ENCODE peak calls at places on chromosome 1, in ten cellular contexts. One of them, this sample, is unnamed.
A peak's percentile ranks its signal among the peaks of the same experiment; 100 is the strongest.

GRCh38 chr1:245085508-245086095 is 69.2 kb upstream of the KIF26B start:
- DNase-seq in progenitor cell of endocrine pancreas: no peak
- DNase-seq in heart right ventricle: no peak
- DNase-seq in glutamatergic neuron: no peak
- DNase-seq in astrocyte: peak; percentile 98
- DNase-seq in lower leg skin: no peak
- DNase-seq in GM13976: peak; percentile 37
- DNase-seq in ovary: no peak
- DNase-seq in cardiac muscle cell: no peak
- DNase-seq in endothelial cell: no peak
- DNase-seq in this sample: peak; percentile 96

GRCh38 chr1:233909195-233909594 is 4.7 kb downstream of the SLC35F3 start:
- DNase-seq in cardiac muscle cell: no peak
- DNase-seq in heart right ventricle: no peak
- DNase-seq in astrocyte: peak; percentile 95
- DNase-seq in endothelial cell: no peak
- DNase-seq in glutamatergic neuron: no peak
- DNase-seq in lower leg skin: no peak
- DNase-seq in GM13976: no peak
- DNase-seq in progenitor cell of endocrine pancreas: no peak
- DNase-seq in ovary: no peak
- DNase-seq in this sample: no peak

GRCh38 chr1:211352985-211353515 is 26.4 kb downstream of the TRAF5 start:
- DNase-seq in progenitor cell of endocrine pancreas: no peak
- DNase-seq in GM13976: peak; percentile 69
- DNase-seq in lower leg skin: no peak
- DNase-seq in cardiac muscle cell: peak; percentile 17
- DNase-seq in astrocyte: no peak
- DNase-seq in glutamatergic neuron: peak; percentile 36
- DNase-seq in endothelial cell: peak; percentile 38
- DNase-seq in ovary: no peak
- DNase-seq in heart right ventricle: no peak
- DNase-seq in this sample: no peak

GRCh38 chr1:232507571-232507970 is 122.4 kb downstream of the SIPA1L2 start:
- DNase-seq in cardiac muscle cell: no peak
- DNase-seq in ovary: no peak
- DNase-seq in progenitor cell of endocrine pancreas: no peak
- DNase-seq in glutamatergic neuron: no peak
- DNase-seq in endothelial cell: no peak
- DNase-seq in heart right ventricle: no peak
- DNase-seq in lower leg skin: no peak
- DNase-seq in GM13976: no peak
- DNase-seq in astrocyte: no peak
- DNase-seq in this sample: no peak

GRCh38 chr1:236129315-236129714 is 13.0 kb upstream of the GPR137B start:
- DNase-seq in progenitor cell of endocrine pancreas: no peak
- DNase-seq in endothelial cell: no peak
- DNase-seq in lower leg skin: no peak
- DNase-seq in heart right ventricle: no peak
- DNase-seq in ovary: no peak
- DNase-seq in glutamatergic neuron: peak; percentile 17
- DNase-seq in GM13976: no peak
- DNase-seq in cardiac muscle cell: no peak
- DNase-seq in astrocyte: no peak
- DNase-seq in this sample: no peak

GRCh38 chr1:42937836-42938595 is 20.7 kb downstream of the SLC2A1 start:
- DNase-seq in glutamatergic neuron: no peak
- DNase-seq in ovary: no peak
- DNase-seq in GM13976: no peak
- DNase-seq in cardiac muscle cell: no peak
- DNase-seq in astrocyte: no peak
- DNase-seq in progenitor cell of endocrine pancreas: no peak
- DNase-seq in lower leg skin: no peak
- DNase-seq in heart right ventricle: no peak
- DNase-seq in endothelial cell: no peak
- DNase-seq in this sample: no peak

GRCh38 chr1:245790441-245790840 is 635.7 kb downstream of the KIF26B start:
- DNase-seq in GM13976: no peak
- DNase-seq in glutamatergic neuron: no peak
- DNase-seq in heart right ventricle: no peak
- DNase-seq in ovary: no peak
- DNase-seq in lower leg skin: no peak
- DNase-seq in progenitor cell of endocrine pancreas: no peak
- DNase-seq in cardiac muscle cell: peak; percentile 12
- DNase-seq in astrocyte: peak; percentile 93
- DNase-seq in endothelial cell: no peak
- DNase-seq in this sample: peak; percentile 79

GRCh38 chr1:231544943-231545592 is 16.6 kb downstream of the TSNAX start:
- DNase-seq in progenitor cell of endocrine pancreas: no peak
- DNase-seq in GM13976: no peak
- DNase-seq in astrocyte: no peak
- DNase-seq in lower leg skin: no peak
- DNase-seq in cardiac muscle cell: no peak
- DNase-seq in endothelial cell: no peak
- DNase-seq in glutamatergic neuron: no peak
- DNase-seq in ovary: no peak
- DNase-seq in heart right ventricle: no peak
- DNase-seq in this sample: no peak

GRCh38 chr1:221292652-221293051 is 413.4 kb downstream of the HLX start:
- DNase-seq in progenitor cell of endocrine pancreas: no peak
- DNase-seq in lower leg skin: no peak
- DNase-seq in astrocyte: no peak
- DNase-seq in GM13976: no peak
- DNase-seq in endothelial cell: no peak
- DNase-seq in glutamatergic neuron: no peak
- DNase-seq in ovary: no peak
- DNase-seq in heart right ventricle: no peak
- DNase-seq in cardiac muscle cell: no peak
- DNase-seq in this sample: no peak

GRCh38 chr1:218345673-218346390 is 696 bp downstream of the TGFB2 start:
- DNase-seq in endothelial cell: peak; percentile 66
- DNase-seq in progenitor cell of endocrine pancreas: peak; percentile 57
- DNase-seq in heart right ventricle: peak; percentile 53
- DNase-seq in lower leg skin: peak; percentile 66
- DNase-seq in glutamatergic neuron: peak; percentile 77
- DNase-seq in ovary: peak; percentile 75
- DNase-seq in cardiac muscle cell: peak; percentile 82
- DNase-seq in astrocyte: peak; percentile 68
- DNase-seq in GM13976: peak; percentile 69
- DNase-seq in this sample: peak; percentile 66

GRCh38 chr1:150507912-150508864 is at the start of gene ECM1:
- DNase-seq in glutamatergic neuron: no peak
- DNase-seq in cardiac muscle cell: no peak
- DNase-seq in heart right ventricle: peak; percentile 79
- DNase-seq in astrocyte: peak; percentile 74
- DNase-seq in progenitor cell of endocrine pancreas: no peak
- DNase-seq in endothelial cell: no peak
- DNase-seq in GM13976: no peak
- DNase-seq in ovary: no peak
- DNase-seq in lower leg skin: peak; percentile 77
- DNase-seq in this sample: peak; percentile 68

GRCh38 chr1:44558883-44559282 is 115.4 kb downstream of the TMEM53 start:
- DNase-seq in lower leg skin: no peak
- DNase-seq in astrocyte: no peak
- DNase-seq in GM13976: no peak
- DNase-seq in ovary: no peak
- DNase-seq in progenitor cell of endocrine pancreas: no peak
- DNase-seq in cardiac muscle cell: no peak
- DNase-seq in endothelial cell: no peak
- DNase-seq in heart right ventricle: no peak
- DNase-seq in glutamatergic neuron: no peak
- DNase-seq in this sample: no peak

GRCh38 chr1:228166170-228166936 is 749 bp downstream of the IBA57 start:
- DNase-seq in lower leg skin: peak; percentile 80
- DNase-seq in ovary: no peak
- DNase-seq in cardiac muscle cell: peak; percentile 60
- DNase-seq in glutamatergic neuron: peak; percentile 58
- DNase-seq in progenitor cell of endocrine pancreas: no peak
- DNase-seq in GM13976: peak; percentile 72
- DNase-seq in heart right ventricle: peak; percentile 84
- DNase-seq in astrocyte: peak; percentile 51
- DNase-seq in endothelial cell: peak; percentile 44
- DNase-seq in this sample: peak; percentile 87

GRCh38 chr1:147062951-147063350 is 109.3 kb downstream of the PRKAB2 start:
- DNase-seq in GM13976: no peak
- DNase-seq in glutamatergic neuron: no peak
- DNase-seq in heart right ventricle: no peak
- DNase-seq in ovary: no peak
- DNase-seq in progenitor cell of endocrine pancreas: no peak
- DNase-seq in endothelial cell: no peak
- DNase-seq in cardiac muscle cell: no peak
- DNase-seq in lower leg skin: no peak
- DNase-seq in astrocyte: no peak
- DNase-seq in this sample: no peak

GRCh38 chr1:216562383-216562782 is 139.1 kb upstream of the USH2A start:
- DNase-seq in glutamatergic neuron: no peak
- DNase-seq in GM13976: no peak
- DNase-seq in endothelial cell: no peak
- DNase-seq in lower leg skin: no peak
- DNase-seq in astrocyte: no peak
- DNase-seq in ovary: no peak
- DNase-seq in cardiac muscle cell: no peak
- DNase-seq in heart right ventricle: no peak
- DNase-seq in progenitor cell of endocrine pancreas: no peak
- DNase-seq in this sample: no peak

GRCh38 chr1:216563096-216563495 is 139.8 kb upstream of the USH2A start:
- DNase-seq in endothelial cell: no peak
- DNase-seq in heart right ventricle: no peak
- DNase-seq in ovary: no peak
- DNase-seq in lower leg skin: no peak
- DNase-seq in astrocyte: no peak
- DNase-seq in progenitor cell of endocrine pancreas: no peak
- DNase-seq in GM13976: no peak
- DNase-seq in cardiac muscle cell: no peak
- DNase-seq in glutamatergic neuron: no peak
- DNase-seq in this sample: no peak

GRCh38 chr1:216555653-216556052 is 132.4 kb upstream of the USH2A start:
- DNase-seq in cardiac muscle cell: no peak
- DNase-seq in glutamatergic neuron: no peak
- DNase-seq in heart right ventricle: no peak
- DNase-seq in GM13976: no peak
- DNase-seq in progenitor cell of endocrine pancreas: no peak
- DNase-seq in astrocyte: no peak
- DNase-seq in lower leg skin: no peak
- DNase-seq in endothelial cell: no peak
- DNase-seq in ovary: no peak
- DNase-seq in this sample: no peak

GRCh38 chr1:216559359-216559758 is 136.1 kb upstream of the USH2A start:
- DNase-seq in glutamatergic neuron: no peak
- DNase-seq in endothelial cell: no peak
- DNase-seq in astrocyte: no peak
- DNase-seq in heart right ventricle: no peak
- DNase-seq in ovary: no peak
- DNase-seq in GM13976: no peak
- DNase-seq in lower leg skin: no peak
- DNase-seq in progenitor cell of endocrine pancreas: no peak
- DNase-seq in cardiac muscle cell: no peak
- DNase-seq in this sample: no peak

DNA sequence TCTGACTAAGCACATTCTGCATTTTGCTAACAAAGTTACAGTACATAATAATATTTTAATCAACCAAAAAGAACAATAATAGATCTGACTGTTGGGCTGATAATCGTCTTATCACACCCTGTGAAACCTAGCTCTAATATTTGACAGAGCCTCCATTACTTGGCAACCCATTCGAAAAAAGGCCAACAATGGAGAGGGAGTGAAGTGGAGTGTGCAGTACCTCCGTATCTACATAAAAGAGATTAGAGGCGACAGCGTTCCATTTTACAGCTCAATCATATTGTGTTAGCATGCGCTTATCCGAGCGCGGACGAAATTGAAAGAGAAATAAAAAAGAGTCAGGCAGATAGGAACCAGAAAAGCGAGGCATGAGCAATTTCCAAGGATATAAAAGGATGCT is 137.3 kb upstream of the USH2A start:
- DNase-seq in ovary: no peak
- DNase-seq in endothelial cell: no peak
- DNase-seq in progenitor cell of endocrine pancreas: no peak
- DNase-seq in GM13976: no peak
- DNase-seq in heart right ventricle: no peak
- DNase-seq in astrocyte: no peak
- DNase-seq in lower leg skin: no peak
- DNase-seq in cardiac muscle cell: no peak
- DNase-seq in glutamatergic neuron: no peak
- DNase-seq in this sample: no peak
- TF ChIP-seq CTCF in ovary: no peak
- TF ChIP-seq CTCF in endothelial cell: no peak
- TF ChIP-seq CTCF in progenitor cell of endocrine pancreas: no peak
- TF ChIP-seq CTCF in GM13976: no peak
- TF ChIP-seq CTCF in heart right ventricle: no peak
- TF ChIP-seq CTCF in astrocyte: no peak
- TF ChIP-seq CTCF in lower leg skin: no peak
- TF ChIP-seq CTCF in cardiac muscle cell: no peak
- TF ChIP-seq CTCF in glutamatergic neuron: no peak
- TF ChIP-seq CTCF in this sample: no peak

DNA sequence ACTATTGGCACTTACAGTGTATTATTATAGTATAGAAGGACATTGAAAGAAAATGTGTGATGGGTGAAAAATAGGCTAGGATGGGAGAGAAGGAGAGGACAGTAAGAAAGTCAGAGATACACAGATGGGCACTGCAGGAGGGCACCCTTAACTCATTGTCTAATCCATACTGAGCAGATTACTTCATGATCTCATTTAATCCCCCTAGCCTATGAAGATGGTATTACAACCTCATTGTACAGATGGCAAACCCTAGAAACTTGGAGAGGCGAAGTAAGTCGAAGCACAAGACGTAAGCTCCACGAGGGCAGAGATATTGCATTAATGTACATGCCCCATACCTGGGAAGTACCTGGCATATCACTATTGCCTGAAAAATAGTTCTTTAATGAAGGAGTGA is 346.9 kb upstream of the DAB1 start:
- DNase-seq in progenitor cell of endocrine pancreas: no peak
- DNase-seq in astrocyte: no peak
- DNase-seq in GM13976: no peak
- DNase-seq in ovary: no peak
- DNase-seq in lower leg skin: no peak
- DNase-seq in heart right ventricle: no peak
- DNase-seq in cardiac muscle cell: no peak
- DNase-seq in endothelial cell: no peak
- DNase-seq in glutamatergic neuron: no peak
- DNase-seq in this sample: no peak
- TF ChIP-seq CTCF in progenitor cell of endocrine pancreas: peak; percentile 38
- TF ChIP-seq CTCF in astrocyte: peak; percentile 19
- TF ChIP-seq CTCF in GM13976: no peak
- TF ChIP-seq CTCF in ovary: no peak
- TF ChIP-seq CTCF in lower leg skin: no peak
- TF ChIP-seq CTCF in heart right ventricle: no peak
- TF ChIP-seq CTCF in cardiac muscle cell: peak; percentile 11
- TF ChIP-seq CTCF in endothelial cell: peak; percentile 71
- TF ChIP-seq CTCF in glutamatergic neuron: peak; percentile 69
- TF ChIP-seq CTCF in this sample: peak; percentile 39

GRCh38 chr1:12454406-12455391 is 163.3 kb downstream of the DHRS3 start:
- DNase-seq in astrocyte: peak; percentile 94
- DNase-seq in lower leg skin: peak; percentile 81
- DNase-seq in heart right ventricle: no peak
- DNase-seq in GM13976: no peak
- DNase-seq in progenitor cell of endocrine pancreas: no peak
- DNase-seq in glutamatergic neuron: no peak
- DNase-seq in cardiac muscle cell: peak; percentile 34
- DNase-seq in endothelial cell: no peak
- DNase-seq in ovary: no peak
- DNase-seq in this sample: peak; percentile 38
- TF ChIP-seq CTCF in astrocyte: no peak
- TF ChIP-seq CTCF in lower leg skin: no peak
- TF ChIP-seq CTCF in heart right ventricle: no peak
- TF ChIP-seq CTCF in GM13976: no peak
- TF ChIP-seq CTCF in progenitor cell of endocrine pancreas: no peak
- TF ChIP-seq CTCF in glutamatergic neuron: no peak
- TF ChIP-seq CTCF in cardiac muscle cell: peak; percentile 27
- TF ChIP-seq CTCF in endothelial cell: no peak
- TF ChIP-seq CTCF in ovary: no peak
- TF ChIP-seq CTCF in this sample: no peak

GRCh38 chr1:200262326-200262965 is 147.4 kb downstream of the ZNF281 start:
- DNase-seq in cardiac muscle cell: no peak
- DNase-seq in endothelial cell: no peak
- DNase-seq in astrocyte: no peak
- DNase-seq in GM13976: peak; percentile 47
- DNase-seq in ovary: no peak
- DNase-seq in lower leg skin: no peak
- DNase-seq in heart right ventricle: no peak
- DNase-seq in glutamatergic neuron: no peak
- DNase-seq in progenitor cell of endocrine pancreas: no peak
- DNase-seq in this sample: no peak
- TF ChIP-seq CTCF in cardiac muscle cell: no peak
- TF ChIP-seq CTCF in endothelial cell: no peak
- TF ChIP-seq CTCF in astrocyte: no peak
- TF ChIP-seq CTCF in GM13976: no peak
- TF ChIP-seq CTCF in ovary: no peak
- TF ChIP-seq CTCF in lower leg skin: no peak
- TF ChIP-seq CTCF in heart right ventricle: no peak
- TF ChIP-seq CTCF in glutamatergic neuron: no peak
- TF ChIP-seq CTCF in progenitor cell of endocrine pancreas: no peak
- TF ChIP-seq CTCF in this sample: no peak